ENCODE peak calls at places on chromosome 16, in nine cellular contexts. K, L, X, H, R, P, O, Q and N are unnamed samples.

GRCh38 chr16:74758801-74759200 is 15.8 kb downstream of the FA2H start:
- DNase-seq in K (no peak), L (no peak), X (no peak), H (no peak), R (no peak), P (no peak), O (no peak), Q (no peak), N (peak)

GRCh38 chr16:4139968-4140367 is 23.7 kb upstream of the ADCY9 start:
- DNase-seq in K (no peak), L (no peak), X (no peak), H (no peak), R (no peak), P (no peak), O (no peak), Q (no peak), N (no peak)

GRCh38 chr16:85083051-85083639 is 29.1 kb downstream of the CIBAR2 start:
- DNase-seq in K (no peak), L (no peak), X (no peak), H (no peak), R (no peak), P (no peak), O (no peak), Q (no peak), N (no peak)

GRCh38 chr16:64731891-64732290 is 390.0 kb downstream of the CDH11 start:
- DNase-seq in K (no peak), L (no peak), X (no peak), H (no peak), R (no peak), P (no peak), O (no peak), Q (no peak), N (no peak)

GRCh38 chr16:24900230-24900629 is 54.5 kb downstream of the SLC5A11 start:
- DNase-seq in K (no peak), L (no peak), X (no peak), H (no peak), R (no peak), P (no peak), O (no peak), Q (no peak), N (no peak)

GRCh38 chr16:65698943-65699342 is 577.1 kb upstream of the CDH11 start:
- DNase-seq in K (no peak), L (no peak), X (no peak), H (peak), R (no peak), P (no peak), O (no peak), Q (no peak), N (no peak)

GRCh38 chr16:89922884-89923639 is at the start of gene TUBB3:
- DNase-seq in K (peak), L (peak), X (no peak), H (peak), R (no peak), P (peak), O (peak), Q (no peak), N (peak)

GRCh38 chr16:70586731-70587130 is 59.6 kb upstream of the IL34 start:
- DNase-seq in K (no peak), L (no peak), X (no peak), H (no peak), R (no peak), P (no peak), O (no peak), Q (no peak), N (no peak)

GRCh38 chr16:85611455-85612190 is 1.5 kb upstream of the GSE1 start:
- DNase-seq in K (peak), L (peak), X (peak), H (peak), R (peak), P (peak), O (peak), Q (no peak), N (peak)

GRCh38 chr16:83717308-83717707 is 90.5 kb upstream of the HSBP1 start:
- DNase-seq in K (no peak), L (no peak), X (no peak), H (no peak), R (no peak), P (no peak), O (no peak), Q (no peak), N (no peak)

GRCh38 chr16:68823401-68823800 is 19.9 kb upstream of the TANGO6 start:
- DNase-seq in K (no peak), L (no peak), X (no peak), H (peak), R (no peak), P (no peak), O (no peak), Q (peak), N (no peak)

GRCh38 chr16:88331989-88332920 is 50.5 kb upstream of the ZNF469 start:
- DNase-seq in K (no peak), L (no peak), X (no peak), H (peak), R (peak), P (no peak), O (peak), Q (peak), N (peak)

GRCh38 chr16:10362077-10362863 is 23.6 kb upstream of the ATF7IP2 start:
- DNase-seq in K (no peak), L (peak), X (no peak), H (no peak), R (no peak), P (no peak), O (no peak), Q (no peak), N (no peak)

GRCh38 chr16:61957075-61957474 is 79.2 kb downstream of the CDH8 start:
- DNase-seq in K (no peak), L (no peak), X (no peak), H (no peak), R (no peak), P (no peak), O (no peak), Q (no peak), N (no peak)

GRCh38 chr16:75109732-75110243 is 6.8 kb downstream of the LDHD start:
- DNase-seq in K (peak), L (no peak), X (no peak), H (no peak), R (no peak), P (peak), O (no peak), Q (no peak), N (peak)

GRCh38 chr16:74449470-74449869 is 28.2 kb upstream of the CLEC18B start:
- DNase-seq in K (peak), L (no peak), X (no peak), H (no peak), R (no peak), P (peak), O (peak), Q (no peak), N (no peak)

GRCh38 chr16:76265434-76266045 is 11.7 kb upstream of the CNTNAP4 start:
- DNase-seq in K (no peak), L (peak), X (no peak), H (peak), R (no peak), P (no peak), O (peak), Q (no peak), N (peak)

GRCh38 chr16:17334096-17334495 is 136.7 kb downstream of the XYLT1 start:
- DNase-seq in K (no peak), L (no peak), X (no peak), H (peak), R (no peak), P (peak), O (no peak), Q (no peak), N (no peak)

GRCh38 chr16:28910046-28911031 is 14.7 kb downstream of the RABEP2 start:
- DNase-seq in K (no peak), L (no peak), X (no peak), H (no peak), R (no peak), P (no peak), O (no peak), Q (no peak), N (no peak)

GRCh38 chr16:2938206-2938605 is 25.9 kb upstream of the KREMEN2 start:
- DNase-seq in K (no peak), L (no peak), X (no peak), H (no peak), R (no peak), P (no peak), O (no peak), Q (no peak), N (no peak)

GRCh38 chr16:72976047-72976746 is 71.7 kb downstream of the ZFHX3 start:
- DNase-seq in K (no peak), L (no peak), X (no peak), H (peak), R (no peak), P (no peak), O (no peak), Q (no peak), N (no peak)

GRCh38 chr16:16137110-16137509 is 86.2 kb downstream of the ABCC6 start:
- DNase-seq in K (no peak), L (no peak), X (no peak), H (no peak), R (no peak), P (no peak), O (no peak), Q (no peak), N (no peak)

GRCh38 chr16:81123092-81123852 is 27.1 kb upstream of the GCSH start:
- DNase-seq in K (no peak), L (no peak), X (no peak), H (no peak), R (no peak), P (no peak), O (no peak), Q (no peak), N (no peak)

GRCh38 chr16:75660321-75660720 is 12.7 kb downstream of the TERF2IP start:
- DNase-seq in K (peak), L (no peak), X (no peak), H (no peak), R (no peak), P (no peak), O (no peak), Q (no peak), N (no peak)

GRCh38 chr16:54503011-54503410 is 216.4 kb upstream of the IRX3 start:
- DNase-seq in K (no peak), L (no peak), X (no peak), H (no peak), R (no peak), P (peak), O (no peak), Q (no peak), N (no peak)

GRCh38 chr16:85517780-85518179 is 95.3 kb upstream of the GSE1 start:
- DNase-seq in K (no peak), L (no peak), X (no peak), H (no peak), R (no peak), P (no peak), O (no peak), Q (no peak), N (no peak)

GRCh38 chr16:56268799-56269198 is 77.5 kb downstream of the GNAO1 start:
- DNase-seq in K (peak), L (no peak), X (no peak), H (no peak), R (no peak), P (no peak), O (no peak), Q (no peak), N (no peak)

GRCh38 chr16:17942067-17942466 is 394.5 kb downstream of the NPIPA8 start:
- DNase-seq in K (no peak), L (no peak), X (no peak), H (no peak), R (no peak), P (no peak), O (no peak), Q (no peak), N (no peak)

GRCh38 chr16:53692146-53692545 is 11.5 kb downstream of the RPGRIP1L start:
- DNase-seq in K (no peak), L (no peak), X (no peak), H (no peak), R (no peak), P (no peak), O (no peak), Q (no peak), N (no peak)

GRCh38 chr16:27257271-27257670 is 11.3 kb downstream of the NSMCE1 start:
- DNase-seq in K (no peak), L (no peak), X (no peak), H (no peak), R (no peak), P (no peak), O (no peak), Q (no peak), N (no peak)

GRCh38 chr16:23856345-23856744 is 20.6 kb downstream of the PRKCB start:
- DNase-seq in K (no peak), L (peak), X (no peak), H (no peak), R (no peak), P (no peak), O (no peak), Q (no peak), N (no peak)

GRCh38 chr16:57233944-57234706 is 10.9 kb upstream of the ARL2BP start:
- DNase-seq in K (no peak), L (no peak), X (no peak), H (no peak), R (no peak), P (no peak), O (no peak), Q (no peak), N (no peak)

GRCh38 chr16:49484454-49484853 is 110.8 kb downstream of the C16orf78 start:
- DNase-seq in K (no peak), L (no peak), X (no peak), H (peak), R (no peak), P (peak), O (peak), Q (no peak), N (peak)

DNA sequence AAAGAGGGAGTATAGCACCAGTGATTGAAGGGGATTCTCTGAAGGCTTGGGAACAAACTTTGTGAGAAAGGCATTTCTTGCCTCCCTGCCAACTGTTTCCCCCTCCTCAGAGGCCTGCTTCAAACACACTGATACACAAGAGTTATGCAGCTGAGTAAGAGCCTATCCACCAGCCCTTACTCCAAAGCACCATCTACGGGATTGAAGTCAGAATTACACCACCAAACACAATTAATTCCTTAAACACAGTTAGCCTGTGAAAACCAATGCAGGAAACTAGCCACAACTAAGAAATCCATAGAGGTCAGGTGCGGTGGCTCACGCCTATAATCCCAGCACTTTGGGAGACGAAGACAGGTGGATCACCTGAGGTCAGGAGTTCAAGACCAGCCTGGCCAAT is 138.3 kb downstream of the SHCBP1 start:
- DNase-seq in K (no peak), L (no peak), X (no peak), H (no peak), R (no peak), P (no peak), O (no peak), Q (no peak), N (no peak)
- TF ChIP-seq CTCF in K (no peak), L (no peak), X (no peak), H (no peak), R (no peak), P (no peak), O (no peak), Q (no peak), N (no peak)

GRCh38 chr16:1331712-1332617 is 1.5 kb upstream of the BAIAP3 start:
- DNase-seq in K (no peak), L (peak), X (peak), H (no peak), R (no peak), P (peak), O (peak), Q (peak), N (peak)
- H3K4me3 ChIP-seq in K (peak), L (peak), X (peak), H (no peak), R (peak), P (peak), O (no peak), Q (no peak), N (no peak)

GRCh38 chr16:9046667-9047055 is 44.8 kb upstream of the HAPSTR1 start:
- DNase-seq in K (no peak), L (no peak), X (no peak), H (no peak), R (no peak), P (no peak), O (no peak), Q (no peak), N (no peak)
- TF ChIP-seq CTCF in K (no peak), L (no peak), X (no peak), H (no peak), R (no peak), P (no peak), O (no peak), Q (no peak), N (no peak)

GRCh38 chr16:11627292-11627663 is 40.6 kb upstream of the LITAF start:
- DNase-seq in K (no peak), L (no peak), X (no peak), H (no peak), R (no peak), P (no peak), O (no peak), Q (no peak), N (no peak)
- H3K4me3 ChIP-seq in K (no peak), L (no peak), X (no peak), H (no peak), R (no peak), P (no peak), O (no peak), Q (no peak), N (no peak)

GRCh38 chr16:86874141-86874540 is 295.8 kb downstream of the FOXL1 start:
- DNase-seq in K (no peak), L (peak), X (no peak), H (no peak), R (no peak), P (no peak), O (no peak), Q (no peak), N (no peak)
- TF ChIP-seq CTCF in K (no peak), L (peak), X (no peak), H (peak), R (no peak), P (peak), O (peak), Q (peak), N (no peak)

GRCh38 chr16:35795361-35796029 is 2336.1 kb downstream of the TP53TG3F start:
- DNase-seq in K (no peak), L (no peak), X (no peak), H (no peak), R (no peak), P (no peak), O (no peak), Q (no peak), N (no peak)

GRCh38 chr16:35797811-35798210 is 2338.4 kb downstream of the TP53TG3F start:
- DNase-seq in K (no peak), L (no peak), X (no peak), H (no peak), R (no peak), P (no peak), O (no peak), Q (no peak), N (no peak)

GRCh38 chr16:35788381-35788780 is 2329.0 kb downstream of the TP53TG3F start:
- DNase-seq in K (no peak), L (no peak), X (no peak), H (no peak), R (no peak), P (no peak), O (no peak), Q (no peak), N (no peak)

DNA sequence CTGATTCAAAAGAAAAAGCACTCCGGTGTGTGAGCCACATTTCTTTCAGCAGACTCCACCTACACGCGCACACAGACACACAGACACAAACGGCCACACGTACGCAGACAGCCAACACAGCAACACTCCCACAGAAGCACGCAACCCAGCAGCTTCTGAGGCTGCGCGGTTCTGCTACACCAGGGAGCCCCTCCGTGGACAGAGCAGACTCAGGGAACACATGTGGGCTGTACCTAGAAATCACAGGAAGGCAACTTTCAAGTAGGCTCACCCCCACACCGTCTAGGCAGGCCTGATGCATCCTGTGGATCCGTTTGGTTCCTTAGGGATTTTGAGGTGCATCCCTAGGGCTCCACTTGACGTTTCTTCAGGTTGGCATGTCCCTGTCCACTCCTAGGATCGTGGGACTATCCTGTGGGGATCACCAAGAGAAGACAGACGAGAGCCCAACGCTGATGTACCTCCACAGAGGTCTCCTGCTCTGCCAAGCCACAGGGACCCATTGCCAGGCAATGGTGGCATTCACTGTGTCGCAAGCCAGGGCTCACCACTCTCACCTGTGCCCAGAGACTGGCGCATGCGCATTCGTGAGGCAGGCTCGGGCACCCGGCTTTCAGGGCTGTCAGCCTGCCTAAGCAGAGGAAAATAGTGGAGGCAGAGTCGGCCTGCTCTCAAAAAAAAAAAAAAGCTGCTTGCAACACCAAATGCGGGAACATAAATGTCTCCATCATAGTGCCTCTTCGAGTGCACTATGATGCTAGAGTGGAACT is 2333.3 kb downstream of the TP53TG3F start:
- DNase-seq in K (no peak), L (no peak), X (no peak), H (no peak), R (no peak), P (no peak), O (no peak), Q (no peak), N (no peak)
- H3K4me3 ChIP-seq in K (no peak), L (no peak), X (no peak), H (no peak), R (no peak), P (no peak), O (no peak), Q (no peak), N (no peak)

DNA sequence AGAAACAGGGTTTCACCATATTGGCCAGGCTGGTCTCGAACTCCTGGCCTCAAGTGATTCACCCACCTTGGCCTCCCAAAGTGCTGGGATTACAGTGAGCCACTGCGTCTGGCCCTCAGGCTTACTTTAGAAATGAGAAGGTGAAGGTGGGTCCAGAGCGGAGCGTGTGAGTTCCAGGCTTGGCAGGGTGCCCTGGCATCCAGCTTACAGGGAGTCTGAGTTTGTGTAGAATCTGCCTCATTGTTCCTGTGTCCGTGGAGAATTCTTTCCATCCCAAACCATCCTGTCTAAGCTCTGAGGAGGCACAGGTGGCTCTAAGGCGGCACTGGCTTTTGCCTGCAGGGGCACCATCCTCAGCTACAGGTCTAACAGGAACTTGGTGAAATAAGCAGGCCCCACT is 50.6 kb downstream of the RAB11FIP3 start:
- DNase-seq in K (no peak), L (no peak), X (no peak), H (no peak), R (no peak), P (no peak), O (no peak), Q (no peak), N (peak)
- TF ChIP-seq CTCF in K (no peak), L (no peak), X (no peak), H (no peak), R (no peak), P (no peak), O (no peak), Q (no peak), N (no peak)

DNA sequence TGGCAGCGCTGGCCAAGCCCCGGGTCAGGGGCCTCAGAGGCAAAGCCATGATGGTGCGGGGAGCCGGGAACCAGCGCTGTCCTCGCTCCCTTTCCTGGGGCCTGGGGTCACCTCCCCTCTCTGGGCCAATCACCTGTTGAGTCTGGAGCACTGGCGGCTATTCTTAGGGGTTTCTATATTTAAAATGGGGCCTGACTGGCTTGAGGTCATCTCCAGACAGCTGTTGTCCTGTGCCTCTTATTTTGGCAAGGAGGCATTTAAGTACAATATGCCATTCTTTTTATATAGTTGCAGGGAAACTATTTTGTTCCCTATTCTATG is at the start of gene COX6A2:
- DNase-seq in K (no peak), L (no peak), X (no peak), H (no peak), R (no peak), P (peak), O (no peak), Q (no peak), N (no peak)
- H3K4me3 ChIP-seq in K (peak), L (no peak), X (no peak), H (peak), R (peak), P (peak), O (no peak), Q (peak), N (no peak)

GRCh38 chr16:66751135-66751991 is at the start of gene DYNC1LI2:
- DNase-seq in K (peak), L (peak), X (peak), H (peak), R (peak), P (peak), O (peak), Q (no peak), N (peak)
- TF ChIP-seq CTCF in K (peak), L (peak), X (peak), H (peak), R (peak), P (peak), O (peak), Q (peak), N (peak)